ENCODE peak calls at places on chromosomes 7 and 10, in ten cellular contexts. One of them, this sample, is unnamed.

GRCh38 chr7:46162582-46162981 is 241.5 kb upstream of the IGFBP3 start:
- DNase-seq in HFF-Myc: no peak
- DNase-seq in tibial nerve: no peak
- DNase-seq in testis: no peak
- DNase-seq in CD4-positive, CD25-positive, alpha-beta regulatory T cell: no peak
- DNase-seq in astrocyte of the cerebellum: no peak
- DNase-seq in fibroblast of pulmonary artery: peak; percentile 35
- DNase-seq in brain microvascular endothelial cell: no peak
- DNase-seq in heart left ventricle: no peak
- DNase-seq in heart right ventricle: no peak
- DNase-seq in this sample: no peak

GRCh38 chr7:133703547-133703946 is 423.6 kb upstream of the LRGUK start:
- DNase-seq in HFF-Myc: no peak
- DNase-seq in tibial nerve: no peak
- DNase-seq in testis: no peak
- DNase-seq in CD4-positive, CD25-positive, alpha-beta regulatory T cell: no peak
- DNase-seq in astrocyte of the cerebellum: peak; percentile 46
- DNase-seq in fibroblast of pulmonary artery: peak; percentile 83
- DNase-seq in brain microvascular endothelial cell: peak; percentile 93
- DNase-seq in heart left ventricle: no peak
- DNase-seq in heart right ventricle: peak; percentile 10
- DNase-seq in this sample: peak; percentile 90

GRCh38 chr7:72793791-72794190 is 34.2 kb downstream of the TYW1B start:
- DNase-seq in HFF-Myc: no peak
- DNase-seq in tibial nerve: no peak
- DNase-seq in testis: no peak
- DNase-seq in CD4-positive, CD25-positive, alpha-beta regulatory T cell: no peak
- DNase-seq in astrocyte of the cerebellum: no peak
- DNase-seq in fibroblast of pulmonary artery: no peak
- DNase-seq in brain microvascular endothelial cell: no peak
- DNase-seq in heart left ventricle: no peak
- DNase-seq in heart right ventricle: no peak
- DNase-seq in this sample: no peak

GRCh38 chr7:79664884-79665676 is 211.6 kb upstream of the MAGI2 start:
- DNase-seq in HFF-Myc: no peak
- DNase-seq in tibial nerve: no peak
- DNase-seq in testis: no peak
- DNase-seq in CD4-positive, CD25-positive, alpha-beta regulatory T cell: no peak
- DNase-seq in astrocyte of the cerebellum: no peak
- DNase-seq in fibroblast of pulmonary artery: no peak
- DNase-seq in brain microvascular endothelial cell: no peak
- DNase-seq in heart left ventricle: peak; percentile 22
- DNase-seq in heart right ventricle: no peak
- DNase-seq in this sample: no peak

GRCh38 chr10:91185239-91185875 is 35.1 kb upstream of the PCGF5 start:
- DNase-seq in HFF-Myc: no peak
- DNase-seq in tibial nerve: no peak
- DNase-seq in testis: no peak
- DNase-seq in CD4-positive, CD25-positive, alpha-beta regulatory T cell: no peak
- DNase-seq in astrocyte of the cerebellum: no peak
- DNase-seq in fibroblast of pulmonary artery: peak; percentile 58
- DNase-seq in brain microvascular endothelial cell: peak; percentile 84
- DNase-seq in heart left ventricle: no peak
- DNase-seq in heart right ventricle: no peak
- DNase-seq in this sample: no peak

GRCh38 chr10:74825033-74825370 is 1.4 kb upstream of the KAT6B start:
- DNase-seq in HFF-Myc: no peak
- DNase-seq in tibial nerve: peak; percentile 18
- DNase-seq in testis: peak; percentile 49
- DNase-seq in CD4-positive, CD25-positive, alpha-beta regulatory T cell: no peak
- DNase-seq in astrocyte of the cerebellum: no peak
- DNase-seq in fibroblast of pulmonary artery: no peak
- DNase-seq in brain microvascular endothelial cell: no peak
- DNase-seq in heart left ventricle: peak; percentile 68
- DNase-seq in heart right ventricle: peak; percentile 42
- DNase-seq in this sample: no peak

GRCh38 chr7:91156326-91156725 is 107.9 kb upstream of the FZD1 start:
- DNase-seq in HFF-Myc: no peak
- DNase-seq in tibial nerve: no peak
- DNase-seq in testis: no peak
- DNase-seq in CD4-positive, CD25-positive, alpha-beta regulatory T cell: no peak
- DNase-seq in astrocyte of the cerebellum: no peak
- DNase-seq in fibroblast of pulmonary artery: no peak
- DNase-seq in brain microvascular endothelial cell: no peak
- DNase-seq in heart left ventricle: no peak
- DNase-seq in heart right ventricle: no peak
- DNase-seq in this sample: no peak

GRCh38 chr7:55651057-55651456 is 78.8 kb upstream of the VOPP1 start:
- DNase-seq in HFF-Myc: no peak
- DNase-seq in tibial nerve: no peak
- DNase-seq in testis: no peak
- DNase-seq in CD4-positive, CD25-positive, alpha-beta regulatory T cell: no peak
- DNase-seq in astrocyte of the cerebellum: no peak
- DNase-seq in fibroblast of pulmonary artery: no peak
- DNase-seq in brain microvascular endothelial cell: no peak
- DNase-seq in heart left ventricle: no peak
- DNase-seq in heart right ventricle: no peak
- DNase-seq in this sample: no peak

DNA sequence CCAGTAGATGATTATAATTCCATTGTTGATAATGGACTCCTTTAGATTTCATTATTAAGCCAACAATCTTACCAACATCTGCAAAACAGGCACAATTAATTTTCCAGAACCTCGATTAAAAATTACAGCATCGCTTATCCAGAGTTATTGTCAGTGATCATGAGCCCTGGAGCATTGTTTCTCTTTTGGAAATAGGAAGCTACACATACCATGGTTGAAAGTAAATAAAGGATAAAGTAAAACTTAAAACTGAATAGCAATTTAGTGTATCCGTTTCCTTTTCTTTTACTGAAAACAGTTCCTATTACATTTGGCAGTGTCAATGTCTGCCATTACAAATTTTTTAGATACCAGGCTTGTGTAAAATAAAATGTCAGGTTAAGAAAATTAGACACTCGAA is 9.9 kb upstream of the HOXA2 start:
- DNase-seq in HFF-Myc: no peak
- DNase-seq in tibial nerve: no peak
- DNase-seq in testis: no peak
- DNase-seq in CD4-positive, CD25-positive, alpha-beta regulatory T cell: no peak
- DNase-seq in astrocyte of the cerebellum: no peak
- DNase-seq in fibroblast of pulmonary artery: no peak
- DNase-seq in brain microvascular endothelial cell: no peak
- DNase-seq in heart left ventricle: no peak
- DNase-seq in heart right ventricle: no peak
- DNase-seq in this sample: no peak
- H3K4me3 ChIP-seq in HFF-Myc: no peak overlapping the region
- H3K4me3 ChIP-seq in tibial nerve: no peak overlapping the region
- H3K4me3 ChIP-seq in testis: no peak overlapping the region
- H3K4me3 ChIP-seq in CD4-positive, CD25-positive, alpha-beta regulatory T cell: no peak overlapping the region
- H3K4me3 ChIP-seq in astrocyte of the cerebellum: peak overlapping the region; percentile 76
- H3K4me3 ChIP-seq in fibroblast of pulmonary artery: peak overlapping the region; percentile 43
- H3K4me3 ChIP-seq in brain microvascular endothelial cell: peak overlapping the region; percentile 57
- H3K4me3 ChIP-seq in heart left ventricle: no peak overlapping the region
- H3K4me3 ChIP-seq in heart right ventricle: no peak overlapping the region
- H3K4me3 ChIP-seq in this sample: no peak overlapping the region

GRCh38 chr10:3500408-3500856 is 284.6 kb downstream of the KLF6 start:
- DNase-seq in HFF-Myc: no peak
- DNase-seq in tibial nerve: peak; percentile 37
- DNase-seq in testis: peak; percentile 83
- DNase-seq in CD4-positive, CD25-positive, alpha-beta regulatory T cell: no peak
- DNase-seq in astrocyte of the cerebellum: peak; percentile 93
- DNase-seq in fibroblast of pulmonary artery: peak; percentile 100
- DNase-seq in brain microvascular endothelial cell: peak; percentile 99
- DNase-seq in heart left ventricle: peak; percentile 71
- DNase-seq in heart right ventricle: peak; percentile 73
- DNase-seq in this sample: peak; percentile 58
- H3K4me3 ChIP-seq in HFF-Myc: no peak overlapping the region
- H3K4me3 ChIP-seq in tibial nerve: no peak overlapping the region
- H3K4me3 ChIP-seq in testis: no peak overlapping the region
- H3K4me3 ChIP-seq in CD4-positive, CD25-positive, alpha-beta regulatory T cell: no peak overlapping the region
- H3K4me3 ChIP-seq in astrocyte of the cerebellum: no peak overlapping the region
- H3K4me3 ChIP-seq in fibroblast of pulmonary artery: no peak overlapping the region
- H3K4me3 ChIP-seq in brain microvascular endothelial cell: peak overlapping the region; percentile 29
- H3K4me3 ChIP-seq in heart left ventricle: no peak overlapping the region
- H3K4me3 ChIP-seq in heart right ventricle: no peak overlapping the region
- H3K4me3 ChIP-seq in this sample: no peak overlapping the region

GRCh38 chr10:97494863-97495506 is 3.2 kb downstream of the MMS19 start:
- DNase-seq in HFF-Myc: no peak
- DNase-seq in tibial nerve: no peak
- DNase-seq in testis: no peak
- DNase-seq in CD4-positive, CD25-positive, alpha-beta regulatory T cell: peak; percentile 28
- DNase-seq in astrocyte of the cerebellum: no peak
- DNase-seq in fibroblast of pulmonary artery: peak; percentile 80
- DNase-seq in brain microvascular endothelial cell: peak; percentile 22
- DNase-seq in heart left ventricle: no peak
- DNase-seq in heart right ventricle: no peak
- DNase-seq in this sample: peak; percentile 58
- H3K4me3 ChIP-seq in HFF-Myc: no peak overlapping the region
- H3K4me3 ChIP-seq in tibial nerve: no peak overlapping the region
- H3K4me3 ChIP-seq in testis: no peak overlapping the region
- H3K4me3 ChIP-seq in CD4-positive, CD25-positive, alpha-beta regulatory T cell: no peak overlapping the region
- H3K4me3 ChIP-seq in astrocyte of the cerebellum: no peak overlapping the region
- H3K4me3 ChIP-seq in fibroblast of pulmonary artery: no peak overlapping the region
- H3K4me3 ChIP-seq in brain microvascular endothelial cell: no peak overlapping the region
- H3K4me3 ChIP-seq in heart left ventricle: no peak overlapping the region
- H3K4me3 ChIP-seq in heart right ventricle: no peak overlapping the region
- H3K4me3 ChIP-seq in this sample: no peak overlapping the region

DNA sequence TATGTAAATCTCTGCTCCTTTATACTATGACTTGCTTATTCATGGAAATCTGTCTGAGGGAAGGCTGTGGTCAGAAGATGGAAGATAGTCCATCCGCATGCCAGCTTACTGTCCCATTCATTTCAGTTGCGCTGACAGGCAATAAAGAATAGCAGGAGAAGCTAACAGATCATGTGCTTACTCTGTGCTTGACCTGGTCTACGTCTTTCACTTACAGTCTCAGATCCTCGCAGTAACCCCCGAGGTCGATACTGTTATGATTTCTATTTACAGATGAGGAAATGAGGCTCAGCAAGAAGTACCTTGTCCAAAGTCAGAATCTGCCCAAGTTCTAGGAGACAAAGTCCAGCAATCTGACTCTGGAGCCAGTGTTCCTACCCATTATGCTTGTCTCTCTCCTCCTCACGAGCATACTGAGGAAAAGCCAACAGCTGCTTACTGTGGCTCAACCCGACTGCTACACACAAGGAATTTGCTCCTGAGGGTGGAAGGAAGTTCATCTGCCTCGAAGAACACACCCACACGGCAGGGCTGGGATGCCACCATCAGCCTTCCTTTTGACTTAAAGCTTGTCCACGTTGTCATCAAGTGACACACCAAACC is 74.2 kb downstream of the MINPP1 start:
- DNase-seq in HFF-Myc: no peak
- DNase-seq in tibial nerve: no peak
- DNase-seq in testis: peak; percentile 22
- DNase-seq in CD4-positive, CD25-positive, alpha-beta regulatory T cell: no peak
- DNase-seq in astrocyte of the cerebellum: no peak
- DNase-seq in fibroblast of pulmonary artery: peak; percentile 41
- DNase-seq in brain microvascular endothelial cell: peak; percentile 35
- DNase-seq in heart left ventricle: no peak
- DNase-seq in heart right ventricle: no peak
- DNase-seq in this sample: no peak
- H3K4me3 ChIP-seq in HFF-Myc: no peak overlapping the region
- H3K4me3 ChIP-seq in tibial nerve: no peak overlapping the region
- H3K4me3 ChIP-seq in testis: no peak overlapping the region
- H3K4me3 ChIP-seq in CD4-positive, CD25-positive, alpha-beta regulatory T cell: no peak overlapping the region
- H3K4me3 ChIP-seq in astrocyte of the cerebellum: no peak overlapping the region
- H3K4me3 ChIP-seq in fibroblast of pulmonary artery: no peak overlapping the region
- H3K4me3 ChIP-seq in brain microvascular endothelial cell: no peak overlapping the region
- H3K4me3 ChIP-seq in heart left ventricle: no peak overlapping the region
- H3K4me3 ChIP-seq in heart right ventricle: no peak overlapping the region
- H3K4me3 ChIP-seq in this sample: no peak overlapping the region

GRCh38 chr10:97086530-97086929 is 99.2 kb downstream of the SLIT1 start:
- DNase-seq in HFF-Myc: no peak
- DNase-seq in tibial nerve: no peak
- DNase-seq in testis: no peak
- DNase-seq in CD4-positive, CD25-positive, alpha-beta regulatory T cell: no peak
- DNase-seq in astrocyte of the cerebellum: no peak
- DNase-seq in fibroblast of pulmonary artery: no peak
- DNase-seq in brain microvascular endothelial cell: no peak
- DNase-seq in heart left ventricle: no peak
- DNase-seq in heart right ventricle: no peak
- DNase-seq in this sample: no peak
- H3K4me3 ChIP-seq in HFF-Myc: no peak overlapping the region
- H3K4me3 ChIP-seq in tibial nerve: no peak overlapping the region
- H3K4me3 ChIP-seq in testis: no peak overlapping the region
- H3K4me3 ChIP-seq in CD4-positive, CD25-positive, alpha-beta regulatory T cell: no peak overlapping the region
- H3K4me3 ChIP-seq in astrocyte of the cerebellum: no peak overlapping the region
- H3K4me3 ChIP-seq in fibroblast of pulmonary artery: no peak overlapping the region
- H3K4me3 ChIP-seq in brain microvascular endothelial cell: no peak overlapping the region
- H3K4me3 ChIP-seq in heart left ventricle: no peak overlapping the region
- H3K4me3 ChIP-seq in heart right ventricle: no peak overlapping the region
- H3K4me3 ChIP-seq in this sample: no peak overlapping the region

DNA sequence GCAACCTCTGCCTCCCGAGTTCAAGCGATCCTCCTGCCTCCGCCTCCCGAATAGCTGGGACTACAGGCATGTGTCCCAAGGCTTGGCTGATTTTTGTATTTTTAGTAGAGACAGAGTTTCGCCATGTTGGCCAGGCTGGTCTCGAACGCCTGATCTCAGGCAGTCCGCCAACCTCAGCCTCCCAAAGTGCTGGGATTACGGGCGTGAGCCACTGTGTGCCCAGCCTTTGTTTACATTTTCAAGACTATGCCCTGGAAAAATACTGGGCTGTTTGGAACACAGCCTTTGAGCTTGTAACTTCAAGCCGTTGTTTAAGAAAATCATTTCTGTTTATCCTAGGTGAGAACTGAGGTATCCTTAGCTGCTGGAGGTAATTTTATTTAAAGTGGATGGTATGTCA is 1.9 kb downstream of the ZKSCAN1 start:
- DNase-seq in HFF-Myc: no peak
- DNase-seq in tibial nerve: no peak
- DNase-seq in testis: no peak
- DNase-seq in CD4-positive, CD25-positive, alpha-beta regulatory T cell: no peak
- DNase-seq in astrocyte of the cerebellum: no peak
- DNase-seq in fibroblast of pulmonary artery: no peak
- DNase-seq in brain microvascular endothelial cell: no peak
- DNase-seq in heart left ventricle: no peak
- DNase-seq in heart right ventricle: no peak
- DNase-seq in this sample: no peak
- H3K4me3 ChIP-seq in HFF-Myc: peak overlapping the region; percentile 99
- H3K4me3 ChIP-seq in tibial nerve: peak overlapping the region; percentile 89
- H3K4me3 ChIP-seq in testis: peak overlapping the region; percentile 97
- H3K4me3 ChIP-seq in CD4-positive, CD25-positive, alpha-beta regulatory T cell: no peak overlapping the region
- H3K4me3 ChIP-seq in astrocyte of the cerebellum: no peak overlapping the region
- H3K4me3 ChIP-seq in fibroblast of pulmonary artery: no peak overlapping the region
- H3K4me3 ChIP-seq in brain microvascular endothelial cell: no peak overlapping the region
- H3K4me3 ChIP-seq in heart left ventricle: no peak overlapping the region
- H3K4me3 ChIP-seq in heart right ventricle: peak overlapping the region; percentile 97
- H3K4me3 ChIP-seq in this sample: no peak overlapping the region